ENCODE peak calls at places on chromosomes 16 and 17, in eight cellular contexts. M is kidney epithelial cell, R is spleen, U is fibroblast of lung, D is prostate gland, I is GM23338, P is uterus, B is astrocyte of the spinal cord. Z is an unnamed sample.

GRCh38 chr17:50558955-50559614 is 1.4 kb upstream of the CACNA1G start:
- DNase-seq in B (no peak), M (no peak), I (peak), R (no peak), P (no peak), D (no peak), U (no peak), Z (no peak)

GRCh38 chr17:45783593-45784292 is 377 bp upstream of the CRHR1 start:
- DNase-seq in P (peak), M (no peak), R (no peak), I (peak), U (no peak), B (no peak), D (peak), Z (no peak)

GRCh38 chr17:81490599-81490992 is 22.0 kb downstream of the ACTG1 start:
- DNase-seq in M (no peak), R (no peak), U (no peak), D (no peak), I (no peak), P (no peak), B (no peak), Z (no peak)

GRCh38 chr16:30893744-30894539 is at the start of gene BCL7C:
- DNase-seq in I (peak), U (peak), R (peak), D (peak), M (no peak), B (peak), P (peak), Z (peak)

GRCh38 chr17:48100591-48101011 is 677 bp downstream of the CBX1 start:
- DNase-seq in B (peak), U (peak), R (no peak), I (peak), P (peak), D (peak), M (no peak), Z (peak)

GRCh38 chr17:40322417-40323315 is 13.7 kb downstream of the RARA start:
- DNase-seq in M (no peak), D (no peak), R (peak), B (peak), I (peak), P (peak), U (peak), Z (peak)

GRCh38 chr16:79601092-79601977 is 798 bp upstream of the MAF start:
- DNase-seq in R (peak), M (no peak), B (peak), I (peak), P (peak), D (peak), U (peak), Z (no peak)

GRCh38 chr17:42098747-42099399 is 600 bp upstream of the ZNF385C start:
- DNase-seq in P (no peak), B (no peak), I (peak), U (no peak), D (no peak), R (no peak), M (no peak), Z (no peak)

GRCh38 chr16:85286970-85287814 is 174.9 kb upstream of the CIBAR2 start:
- DNase-seq in U (peak), P (no peak), R (no peak), B (peak), D (no peak), I (no peak), M (no peak), Z (peak)

DNA sequence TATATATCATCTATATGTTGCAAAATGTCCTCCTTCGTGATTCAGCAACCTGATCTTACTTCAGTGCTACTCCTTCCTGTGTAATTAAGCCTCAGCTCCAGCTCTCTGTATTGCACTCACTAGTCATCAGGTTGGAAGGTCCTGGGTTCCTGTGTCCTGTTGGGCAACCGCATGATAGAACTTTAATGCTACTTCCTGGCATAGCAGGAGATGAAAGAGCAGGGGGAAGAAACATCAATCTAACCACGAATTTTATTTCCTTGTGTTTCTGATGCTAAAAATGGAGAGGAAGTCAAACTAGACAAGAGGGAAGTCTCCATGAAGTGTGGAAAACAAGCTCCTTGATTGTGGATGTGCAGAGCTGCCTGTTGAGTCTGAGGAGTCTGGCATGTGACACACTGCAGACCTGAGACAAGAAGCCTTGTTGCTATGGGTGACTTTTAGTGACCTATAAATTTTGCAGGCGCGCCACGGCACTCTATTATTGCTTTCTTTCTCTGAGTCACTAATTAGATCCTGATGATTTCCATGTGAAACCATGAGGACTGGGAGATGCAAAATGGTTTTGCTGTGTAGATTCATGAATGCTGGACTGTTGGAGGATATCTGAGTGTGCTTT is 25.6 kb downstream of the IGSF6 start:
- DNase-seq in U (peak), P (peak), R (no peak), M (peak), B (peak), D (no peak), I (no peak), Z (peak)
- H3K4me3 ChIP-seq in U (no peak), P (no peak), R (peak), M (no peak), B (peak), D (no peak), I (no peak), Z (no peak)

GRCh38 chr17:60163108-60163784 is 13.5 kb downstream of the CA4 start:
- DNase-seq in B (no peak), P (no peak), M (no peak), U (no peak), I (no peak), R (no peak), D (no peak), Z (no peak)
- TF ChIP-seq CTCF in B (no peak), P (no peak), M (no peak), U (no peak), I (no peak), R (no peak), D (no peak), Z (no peak)

GRCh38 chr17:77090476-77090875 is 50.3 kb upstream of the SEC14L1 start:
- DNase-seq in M (no peak), U (no peak), B (no peak), P (no peak), R (no peak), I (no peak), D (no peak), Z (no peak)
- H3K4me3 ChIP-seq in M (no peak), U (no peak), B (no peak), P (no peak), R (no peak), I (no peak), D (no peak), Z (no peak)

GRCh38 chr17:4938670-4939553 is 934 bp downstream of the SLC25A11 start:
- DNase-seq in I (no peak), D (no peak), P (no peak), M (no peak), B (no peak), U (no peak), R (peak), Z (no peak)

GRCh38 chr17:4941027-4941610 is 1.1 kb downstream of the RNF167 start:
- DNase-seq in M (no peak), P (no peak), B (no peak), D (no peak), R (no peak), U (no peak), I (no peak), Z (no peak)

GRCh38 chr17:4940625-4941021 is 555 bp downstream of the RNF167 start:
- DNase-seq in B (no peak), P (no peak), I (peak), U (no peak), M (no peak), D (no peak), R (peak), Z (no peak)

GRCh38 chr17:4939554-4939803 is 367 bp downstream of the SLC25A11 start:
- DNase-seq in U (no peak), M (no peak), P (no peak), B (no peak), I (peak), R (peak), D (no peak), Z (no peak)

DNA sequence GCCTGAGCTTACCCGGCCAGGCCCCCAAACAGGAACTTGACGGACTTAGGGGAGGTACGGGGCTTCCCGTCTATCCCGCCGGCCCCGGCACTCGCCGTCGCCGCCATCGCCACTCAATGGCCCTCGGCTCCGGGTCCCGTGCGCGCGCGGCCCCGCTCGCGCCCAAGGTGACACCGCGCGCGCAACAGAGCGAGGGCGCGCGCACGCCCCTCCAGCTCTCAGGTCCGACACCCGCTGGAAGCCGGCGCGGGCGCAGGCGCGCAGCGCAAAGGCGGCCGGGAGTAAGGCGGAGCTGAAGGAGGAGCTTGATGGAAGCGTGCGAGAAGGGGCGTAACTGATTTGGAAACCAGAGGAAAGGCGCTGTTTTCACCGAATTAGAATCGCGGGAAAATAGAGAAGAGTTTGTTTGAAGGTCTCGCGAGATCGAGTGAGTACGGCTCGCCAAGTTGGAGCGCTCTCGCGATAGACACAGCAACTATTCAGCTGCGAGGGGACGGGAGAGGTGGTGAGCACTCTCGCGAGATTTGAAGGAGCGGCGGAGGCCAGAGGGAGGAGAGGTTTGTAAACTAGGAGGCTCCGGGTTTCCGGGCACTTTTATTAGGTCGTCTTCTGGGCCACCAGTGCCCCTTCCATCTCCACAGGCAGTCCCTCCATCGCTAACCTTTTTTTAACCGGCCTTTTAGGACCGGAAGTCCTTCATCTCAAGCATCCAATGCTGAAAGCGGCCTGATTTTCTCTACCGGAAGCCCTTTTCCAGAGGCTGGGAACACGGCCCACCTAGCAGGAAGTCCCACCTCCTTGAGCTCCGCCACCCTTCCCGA is at the start of the genes RNF167 and SLC25A11:
- DNase-seq in U (peak), P (peak), I (peak), M (peak), D (peak), B (peak), R (peak), Z (peak)
- TF ChIP-seq CTCF in U (no peak), P (no peak), I (no peak), M (no peak), D (peak), B (no peak), R (peak), Z (no peak)

DNA sequence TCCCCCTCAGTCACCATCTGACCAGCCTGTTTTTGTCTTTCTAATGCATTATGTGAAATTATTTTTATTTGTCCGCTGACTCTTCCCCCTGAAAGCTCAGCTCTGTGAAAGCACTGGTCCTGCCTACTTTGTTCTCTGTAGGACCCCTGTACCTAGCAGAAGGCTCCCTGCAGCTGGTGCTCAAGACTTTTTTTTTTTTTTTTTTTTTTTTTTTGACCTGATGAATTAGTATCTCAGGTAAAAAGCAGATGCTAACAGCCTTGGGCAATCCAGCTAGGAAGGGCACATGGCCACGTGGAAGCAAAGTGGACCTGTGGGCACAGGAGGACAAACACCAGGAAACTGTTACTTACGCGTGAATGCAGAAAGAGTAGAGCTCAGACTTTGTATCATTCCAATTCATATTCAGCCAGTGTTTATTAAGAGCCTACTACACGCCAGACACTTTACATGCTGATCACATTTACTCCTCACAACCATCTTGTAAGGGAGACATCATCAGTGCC is 629 bp upstream of the UNC119 start:
- DNase-seq in D (no peak), P (no peak), I (no peak), U (no peak), M (no peak), R (peak), B (no peak), Z (no peak)
- H3K4me3 ChIP-seq in D (peak), P (no peak), I (peak), U (no peak), M (no peak), R (peak), B (peak), Z (peak)

GRCh38 chr16:74288065-74288464 is 8.5 kb upstream of the PSMD7 start:
- DNase-seq in B (no peak), I (no peak), D (no peak), M (no peak), P (no peak), R (no peak), U (no peak), Z (no peak)
- TF ChIP-seq CTCF in B (no peak), I (no peak), D (no peak), M (no peak), P (no peak), R (no peak), U (no peak), Z (no peak)

GRCh38 chr17:74430385-74430705 is 1.5 kb upstream of the GPRC5C start:
- DNase-seq in B (no peak), R (no peak), I (no peak), U (no peak), D (no peak), M (no peak), P (no peak), Z (no peak)
- H3K4me3 ChIP-seq in B (no peak), R (peak), I (peak), U (no peak), D (peak), M (no peak), P (peak), Z (no peak)

DNA sequence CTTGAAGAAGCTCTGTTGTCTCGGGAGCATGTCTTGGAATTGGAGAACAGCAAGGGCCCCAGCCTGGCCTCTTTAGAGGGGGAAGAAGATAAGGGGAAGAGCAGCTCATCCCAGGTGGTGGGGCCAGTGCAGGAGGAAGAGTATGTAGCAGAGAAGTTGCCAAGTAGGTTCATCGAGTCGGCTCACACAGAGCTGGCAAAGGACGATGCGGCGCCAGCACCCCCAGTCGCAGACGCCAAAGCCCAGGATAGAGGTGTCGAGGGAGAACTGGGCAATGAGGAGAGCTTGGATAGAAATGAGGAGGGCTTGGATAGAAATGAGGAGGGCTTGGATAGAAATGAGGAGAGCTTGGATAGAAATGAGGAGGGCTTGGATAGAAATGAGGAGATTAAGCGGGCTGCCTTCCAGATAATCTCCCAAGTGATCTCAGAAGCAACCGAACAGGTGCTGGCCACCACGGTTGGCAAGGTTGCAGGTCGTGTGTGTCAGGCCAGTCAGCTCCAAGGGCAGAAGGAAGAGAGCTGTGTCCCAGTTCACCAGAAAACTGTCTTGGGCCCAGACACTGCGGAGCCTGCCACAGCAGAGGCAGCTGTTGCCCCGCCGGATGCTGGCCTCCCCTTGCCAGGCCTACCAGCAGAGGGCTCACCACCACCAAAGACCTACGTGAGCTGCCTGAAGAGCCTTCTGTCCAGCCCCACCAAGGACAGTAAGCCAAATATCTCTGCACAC is 21.2 kb downstream of the AKAP1 start:
- DNase-seq in U (no peak), P (no peak), D (no peak), B (no peak), M (no peak), R (no peak), I (peak), Z (no peak)
- TF ChIP-seq CTCF in U (peak), P (no peak), D (no peak), B (peak), M (no peak), R (no peak), I (peak), Z (no peak)

Z was measured in foreskin fibroblast.